ENCODE peak calls at places on chromosomes 13 and 19, in ten cellular contexts. One of them, this sample, is unnamed.

GRCh38 chr13:24097064-24097463 is 63.5 kb upstream of the SPATA13 start:
- DNase-seq in activated T-helper 1 cell treated with anti-CD3 and anti-CD28 coated beads, Interleukin-2, amount 50 U/mL, for 16 hours: no peak
- DNase-seq in NCI-H2029 treated with DMSO at 0.1 percent for 48 hours: no peak
- DNase-seq in HFFc6: peak; percentile 21
- DNase-seq in mucosa of descending colon: no peak
- DNase-seq in NCI-H1436: no peak
- DNase-seq in pons: no peak
- DNase-seq in activated CD4-positive, alpha-beta T cell treated with anti-CD3 and anti-CD28 coated beads, Interleukin-2, amount 50 U/mL, for 48 hours: peak; percentile 46
- DNase-seq in GM12865: peak; percentile 29
- DNase-seq in iris pigment epithelial cell: peak; percentile 13
- DNase-seq in this sample: no peak

GRCh38 chr19:31066385-31066784 is 282.9 kb downstream of the TSHZ3 start:
- DNase-seq in activated T-helper 1 cell treated with anti-CD3 and anti-CD28 coated beads, Interleukin-2, amount 50 U/mL, for 16 hours: no peak
- DNase-seq in NCI-H2029 treated with DMSO at 0.1 percent for 48 hours: no peak
- DNase-seq in HFFc6: peak; percentile 44
- DNase-seq in mucosa of descending colon: no peak
- DNase-seq in NCI-H1436: no peak
- DNase-seq in pons: no peak
- DNase-seq in activated CD4-positive, alpha-beta T cell treated with anti-CD3 and anti-CD28 coated beads, Interleukin-2, amount 50 U/mL, for 48 hours: no peak
- DNase-seq in GM12865: no peak
- DNase-seq in iris pigment epithelial cell: peak; percentile 73
- DNase-seq in this sample: no peak

GRCh38 chr19:8445488-8446001 is 770 bp downstream of the HNRNPM start:
- DNase-seq in activated T-helper 1 cell treated with anti-CD3 and anti-CD28 coated beads, Interleukin-2, amount 50 U/mL, for 16 hours: peak; percentile 12
- DNase-seq in NCI-H2029 treated with DMSO at 0.1 percent for 48 hours: peak; percentile 16
- DNase-seq in HFFc6: no peak
- DNase-seq in mucosa of descending colon: peak; percentile 75
- DNase-seq in NCI-H1436: peak; percentile 51
- DNase-seq in pons: no peak
- DNase-seq in activated CD4-positive, alpha-beta T cell treated with anti-CD3 and anti-CD28 coated beads, Interleukin-2, amount 50 U/mL, for 48 hours: peak; percentile 52
- DNase-seq in GM12865: peak; percentile 56
- DNase-seq in iris pigment epithelial cell: peak; percentile 45
- DNase-seq in this sample: peak; percentile 10

GRCh38 chr13:99303863-99304521 is 3.2 kb downstream of the GPR183 start:
- DNase-seq in activated T-helper 1 cell treated with anti-CD3 and anti-CD28 coated beads, Interleukin-2, amount 50 U/mL, for 16 hours: no peak
- DNase-seq in NCI-H2029 treated with DMSO at 0.1 percent for 48 hours: no peak
- DNase-seq in HFFc6: no peak
- DNase-seq in mucosa of descending colon: peak; percentile 53
- DNase-seq in NCI-H1436: no peak
- DNase-seq in pons: no peak
- DNase-seq in activated CD4-positive, alpha-beta T cell treated with anti-CD3 and anti-CD28 coated beads, Interleukin-2, amount 50 U/mL, for 48 hours: peak; percentile 70
- DNase-seq in GM12865: peak; percentile 48
- DNase-seq in iris pigment epithelial cell: no peak
- DNase-seq in this sample: no peak

GRCh38 chr19:9936151-9937000 is at the start of gene OLFM2:
- DNase-seq in activated T-helper 1 cell treated with anti-CD3 and anti-CD28 coated beads, Interleukin-2, amount 50 U/mL, for 16 hours: no peak
- DNase-seq in NCI-H2029 treated with DMSO at 0.1 percent for 48 hours: no peak
- DNase-seq in HFFc6: no peak
- DNase-seq in mucosa of descending colon: no peak
- DNase-seq in NCI-H1436: peak; percentile 26
- DNase-seq in pons: no peak
- DNase-seq in activated CD4-positive, alpha-beta T cell treated with anti-CD3 and anti-CD28 coated beads, Interleukin-2, amount 50 U/mL, for 48 hours: no peak
- DNase-seq in GM12865: no peak
- DNase-seq in iris pigment epithelial cell: no peak
- DNase-seq in this sample: peak; percentile 16

GRCh38 chr19:10503002-10503789 is at the start of gene KEAP1:
- DNase-seq in activated T-helper 1 cell treated with anti-CD3 and anti-CD28 coated beads, Interleukin-2, amount 50 U/mL, for 16 hours: no peak
- DNase-seq in NCI-H2029 treated with DMSO at 0.1 percent for 48 hours: no peak
- DNase-seq in HFFc6: no peak
- DNase-seq in mucosa of descending colon: peak; percentile 78
- DNase-seq in NCI-H1436: peak; percentile 25
- DNase-seq in pons: no peak
- DNase-seq in activated CD4-positive, alpha-beta T cell treated with anti-CD3 and anti-CD28 coated beads, Interleukin-2, amount 50 U/mL, for 48 hours: peak; percentile 49
- DNase-seq in GM12865: peak; percentile 66
- DNase-seq in iris pigment epithelial cell: peak; percentile 30
- DNase-seq in this sample: peak; percentile 65

GRCh38 chr13:113297370-113297871 is 382 bp downstream of the LAMP1 start:
- DNase-seq in activated T-helper 1 cell treated with anti-CD3 and anti-CD28 coated beads, Interleukin-2, amount 50 U/mL, for 16 hours: peak; percentile 16
- DNase-seq in NCI-H2029 treated with DMSO at 0.1 percent for 48 hours: no peak
- DNase-seq in HFFc6: peak; percentile 15
- DNase-seq in mucosa of descending colon: no peak
- DNase-seq in NCI-H1436: no peak
- DNase-seq in pons: peak; percentile 36
- DNase-seq in activated CD4-positive, alpha-beta T cell treated with anti-CD3 and anti-CD28 coated beads, Interleukin-2, amount 50 U/mL, for 48 hours: peak; percentile 29
- DNase-seq in GM12865: peak; percentile 79
- DNase-seq in iris pigment epithelial cell: peak; percentile 49
- DNase-seq in this sample: no peak

GRCh38 chr19:10672529-10673150 is 18.5 kb downstream of the ILF3 start:
- DNase-seq in activated T-helper 1 cell treated with anti-CD3 and anti-CD28 coated beads, Interleukin-2, amount 50 U/mL, for 16 hours: no peak
- DNase-seq in NCI-H2029 treated with DMSO at 0.1 percent for 48 hours: peak; percentile 75
- DNase-seq in HFFc6: no peak
- DNase-seq in mucosa of descending colon: no peak
- DNase-seq in NCI-H1436: no peak
- DNase-seq in pons: no peak
- DNase-seq in activated CD4-positive, alpha-beta T cell treated with anti-CD3 and anti-CD28 coated beads, Interleukin-2, amount 50 U/mL, for 48 hours: no peak
- DNase-seq in GM12865: no peak
- DNase-seq in iris pigment epithelial cell: peak; percentile 45
- DNase-seq in this sample: no peak

GRCh38 chr19:38055655-38056521 is 148.9 kb downstream of the SIPA1L3 start:
- DNase-seq in activated T-helper 1 cell treated with anti-CD3 and anti-CD28 coated beads, Interleukin-2, amount 50 U/mL, for 16 hours: no peak
- DNase-seq in NCI-H2029 treated with DMSO at 0.1 percent for 48 hours: no peak
- DNase-seq in HFFc6: no peak
- DNase-seq in mucosa of descending colon: no peak
- DNase-seq in NCI-H1436: no peak
- DNase-seq in pons: no peak
- DNase-seq in activated CD4-positive, alpha-beta T cell treated with anti-CD3 and anti-CD28 coated beads, Interleukin-2, amount 50 U/mL, for 48 hours: no peak
- DNase-seq in GM12865: no peak
- DNase-seq in iris pigment epithelial cell: no peak
- DNase-seq in this sample: no peak

GRCh38 chr19:28403698-28404099 is 809.3 kb downstream of the UQCRFS1 start:
- DNase-seq in activated T-helper 1 cell treated with anti-CD3 and anti-CD28 coated beads, Interleukin-2, amount 50 U/mL, for 16 hours: no peak
- DNase-seq in NCI-H2029 treated with DMSO at 0.1 percent for 48 hours: no peak
- DNase-seq in HFFc6: no peak
- DNase-seq in mucosa of descending colon: no peak
- DNase-seq in NCI-H1436: no peak
- DNase-seq in pons: no peak
- DNase-seq in activated CD4-positive, alpha-beta T cell treated with anti-CD3 and anti-CD28 coated beads, Interleukin-2, amount 50 U/mL, for 48 hours: no peak
- DNase-seq in GM12865: no peak
- DNase-seq in iris pigment epithelial cell: no peak
- DNase-seq in this sample: no peak

GRCh38 chr13:113742000-113742441 is 17.0 kb upstream of the TMEM255B start:
- DNase-seq in activated T-helper 1 cell treated with anti-CD3 and anti-CD28 coated beads, Interleukin-2, amount 50 U/mL, for 16 hours: no peak
- DNase-seq in NCI-H2029 treated with DMSO at 0.1 percent for 48 hours: no peak
- DNase-seq in HFFc6: peak; percentile 32
- DNase-seq in mucosa of descending colon: peak; percentile 58
- DNase-seq in NCI-H1436: peak; percentile 77
- DNase-seq in pons: peak; percentile 47
- DNase-seq in activated CD4-positive, alpha-beta T cell treated with anti-CD3 and anti-CD28 coated beads, Interleukin-2, amount 50 U/mL, for 48 hours: no peak
- DNase-seq in GM12865: no peak
- DNase-seq in iris pigment epithelial cell: peak; percentile 52
- DNase-seq in this sample: peak; percentile 44

GRCh38 chr19:13920940-13921744 is 15.1 kb downstream of the CC2D1A start:
- DNase-seq in activated T-helper 1 cell treated with anti-CD3 and anti-CD28 coated beads, Interleukin-2, amount 50 U/mL, for 16 hours: no peak
- DNase-seq in NCI-H2029 treated with DMSO at 0.1 percent for 48 hours: peak; percentile 13
- DNase-seq in HFFc6: peak; percentile 28
- DNase-seq in mucosa of descending colon: no peak
- DNase-seq in NCI-H1436: no peak
- DNase-seq in pons: peak; percentile 42
- DNase-seq in activated CD4-positive, alpha-beta T cell treated with anti-CD3 and anti-CD28 coated beads, Interleukin-2, amount 50 U/mL, for 48 hours: peak; percentile 15
- DNase-seq in GM12865: peak; percentile 71
- DNase-seq in iris pigment epithelial cell: peak; percentile 64
- DNase-seq in this sample: peak; percentile 76

GRCh38 chr19:37845932-37846331 is 60.5 kb downstream of the WDR87 start:
- DNase-seq in activated T-helper 1 cell treated with anti-CD3 and anti-CD28 coated beads, Interleukin-2, amount 50 U/mL, for 16 hours: no peak
- DNase-seq in NCI-H2029 treated with DMSO at 0.1 percent for 48 hours: no peak
- DNase-seq in HFFc6: peak; percentile 2
- DNase-seq in mucosa of descending colon: no peak
- DNase-seq in NCI-H1436: no peak
- DNase-seq in pons: no peak
- DNase-seq in activated CD4-positive, alpha-beta T cell treated with anti-CD3 and anti-CD28 coated beads, Interleukin-2, amount 50 U/mL, for 48 hours: no peak
- DNase-seq in GM12865: no peak
- DNase-seq in iris pigment epithelial cell: peak; percentile 63
- DNase-seq in this sample: no peak

GRCh38 chr13:101080616-101081015 is 335.7 kb downstream of the NALCN start:
- DNase-seq in activated T-helper 1 cell treated with anti-CD3 and anti-CD28 coated beads, Interleukin-2, amount 50 U/mL, for 16 hours: no peak
- DNase-seq in NCI-H2029 treated with DMSO at 0.1 percent for 48 hours: no peak
- DNase-seq in HFFc6: no peak
- DNase-seq in mucosa of descending colon: no peak
- DNase-seq in NCI-H1436: no peak
- DNase-seq in pons: no peak
- DNase-seq in activated CD4-positive, alpha-beta T cell treated with anti-CD3 and anti-CD28 coated beads, Interleukin-2, amount 50 U/mL, for 48 hours: no peak
- DNase-seq in GM12865: no peak
- DNase-seq in iris pigment epithelial cell: no peak
- DNase-seq in this sample: no peak

GRCh38 chr19:47176627-47177090 is 46.0 kb downstream of the SAE1 start:
- DNase-seq in activated T-helper 1 cell treated with anti-CD3 and anti-CD28 coated beads, Interleukin-2, amount 50 U/mL, for 16 hours: no peak
- DNase-seq in NCI-H2029 treated with DMSO at 0.1 percent for 48 hours: no peak
- DNase-seq in HFFc6: peak; percentile 89
- DNase-seq in mucosa of descending colon: no peak
- DNase-seq in NCI-H1436: no peak
- DNase-seq in pons: peak; percentile 17
- DNase-seq in activated CD4-positive, alpha-beta T cell treated with anti-CD3 and anti-CD28 coated beads, Interleukin-2, amount 50 U/mL, for 48 hours: peak; percentile 28
- DNase-seq in GM12865: no peak
- DNase-seq in iris pigment epithelial cell: peak; percentile 99
- DNase-seq in this sample: no peak

GRCh38 chr19:11254662-11255061 is 7.7 kb downstream of the DOCK6 start:
- DNase-seq in activated T-helper 1 cell treated with anti-CD3 and anti-CD28 coated beads, Interleukin-2, amount 50 U/mL, for 16 hours: no peak
- DNase-seq in NCI-H2029 treated with DMSO at 0.1 percent for 48 hours: no peak
- DNase-seq in HFFc6: no peak
- DNase-seq in mucosa of descending colon: no peak
- DNase-seq in NCI-H1436: no peak
- DNase-seq in pons: no peak
- DNase-seq in activated CD4-positive, alpha-beta T cell treated with anti-CD3 and anti-CD28 coated beads, Interleukin-2, amount 50 U/mL, for 48 hours: no peak
- DNase-seq in GM12865: no peak
- DNase-seq in iris pigment epithelial cell: no peak
- DNase-seq in this sample: no peak

GRCh38 chr19:1369214-1369805 is 14.4 kb upstream of the NDUFS7 start:
- DNase-seq in activated T-helper 1 cell treated with anti-CD3 and anti-CD28 coated beads, Interleukin-2, amount 50 U/mL, for 16 hours: no peak
- DNase-seq in NCI-H2029 treated with DMSO at 0.1 percent for 48 hours: no peak
- DNase-seq in HFFc6: no peak
- DNase-seq in mucosa of descending colon: no peak
- DNase-seq in NCI-H1436: no peak
- DNase-seq in pons: no peak
- DNase-seq in activated CD4-positive, alpha-beta T cell treated with anti-CD3 and anti-CD28 coated beads, Interleukin-2, amount 50 U/mL, for 48 hours: no peak
- DNase-seq in GM12865: no peak
- DNase-seq in iris pigment epithelial cell: no peak
- DNase-seq in this sample: no peak